ENCODE peak calls at places on chromosome 4, in six cellular contexts. G is effector memory CD8-positive, alpha-beta T cell; C is left lobe of liver; B is stimulated activated naive B cell treated with anti-CD40 and anti-IgM and Interleukin-4, amounts not matched to agents 10 μg/mL and 1 μg/mL and 100 μg/mL, for 72 hours; W is naive B cell; I is aorta. X is an unnamed sample.

GRCh38 chr4:179040259-179040658 is 1598.0 kb upstream of the AGA start:
- ATAC-seq in B (no peak), W (no peak), G (no peak), C (no peak), I (no peak), X (no peak)

GRCh38 chr4:128600410-128600809 is 209.1 kb upstream of the JADE1 start:
- ATAC-seq in C (peak), I (peak), B (no peak), W (no peak), G (no peak), X (no peak)

GRCh38 chr4:154349829-154350228 is 141.8 kb downstream of the DCHS2 start:
- ATAC-seq in B (peak), C (peak), W (peak), G (no peak), I (no peak), X (no peak)

GRCh38 chr4:146029939-146030710 is 91.5 kb upstream of the ZNF827 start:
- ATAC-seq in I (no peak), W (peak), G (peak), C (no peak), B (peak), X (peak)

GRCh38 chr4:23906839-23907238 is 17.0 kb upstream of the PPARGC1A start:
- ATAC-seq in I (no peak), G (no peak), B (no peak), W (no peak), C (peak), X (no peak)

GRCh38 chr4:80434238-80434637 is 98.7 kb downstream of the CFAP299 start:
- ATAC-seq in C (no peak), B (no peak), I (no peak), W (no peak), G (no peak), X (no peak)

GRCh38 chr4:163610642-163611041 is 116.2 kb downstream of the TMA16 start:
- ATAC-seq in W (peak), G (no peak), B (peak), I (no peak), C (no peak), X (peak)

GRCh38 chr4:173040200-173040599 is 128.4 kb upstream of the GALNT7 start:
- ATAC-seq in I (peak), W (no peak), C (no peak), G (no peak), B (no peak), X (no peak)

GRCh38 chr4:73275318-73275654 is 16.7 kb upstream of the ANKRD17 start:
- ATAC-seq in I (no peak), B (no peak), C (peak), W (no peak), G (no peak), X (no peak)

GRCh38 chr4:118265312-118266144 is 87.3 kb downstream of the PRSS12 start:
- ATAC-seq in C (peak), G (peak), B (peak), I (no peak), W (peak), X (peak)

GRCh38 chr4:110025057-110025456 is 112.4 kb downstream of the EGF start:
- ATAC-seq in C (no peak), I (no peak), W (no peak), B (no peak), G (no peak), X (no peak)

GRCh38 chr4:85127653-85128052 is 161.2 kb upstream of the WDFY3 start:
- ATAC-seq in B (peak), C (peak), I (no peak), G (no peak), W (peak), X (peak)

GRCh38 chr4:38155589-38156294 is 195.5 kb downstream of the PTTG2 start:
- ATAC-seq in I (no peak), G (no peak), B (no peak), W (no peak), C (no peak), X (no peak)

GRCh38 chr4:17781072-17781830 is at the start of gene FAM184B:
- ATAC-seq in B (peak), I (peak), G (no peak), C (peak), W (no peak), X (no peak)

GRCh38 chr4:142940614-142941013 is 94.5 kb upstream of the INPP4B start:
- ATAC-seq in W (no peak), G (no peak), I (no peak), B (no peak), C (no peak), X (no peak)

GRCh38 chr4:172514801-172515200 is 653.8 kb upstream of the GALNT7 start:
- ATAC-seq in W (no peak), G (no peak), C (no peak), B (no peak), I (no peak), X (no peak)

GRCh38 chr4:124647599-124647998 is 64.9 kb downstream of the ANKRD50 start:
- ATAC-seq in W (no peak), I (no peak), C (no peak), G (no peak), B (no peak), X (no peak)

GRCh38 chr4:69995526-69996016 is at the start of gene STATH:
- ATAC-seq in W (no peak), I (no peak), C (no peak), G (no peak), B (no peak), X (no peak)